ENCODE peak calls at places on chromosomes 16 and 17, in six cellular contexts. J is stomach, A is A549, F is uterus, N is tibial nerve, T is adrenal gland. W is an unnamed sample.

GRCh38 chr17:50905460-50905803 is 39.3 kb upstream of the TOB1 start:
- DNase-seq in J (peak), A (no peak), F (no peak), N (no peak), T (no peak), W (peak)

GRCh38 chr17:81392909-81393654 is 2.2 kb upstream of the BAHCC1 start:
- DNase-seq in J (no peak), A (no peak), F (no peak), N (no peak), T (no peak), W (no peak)

GRCh38 chr17:77419547-77420475 is 279.0 kb downstream of the SEC14L1 start:
- DNase-seq in J (no peak), A (no peak), F (no peak), N (no peak), T (no peak), W (no peak)

GRCh38 chr16:70737377-70738082 is 51.7 kb upstream of the MTSS2 start:
- DNase-seq in J (peak), A (no peak), F (peak), N (peak), T (peak), W (no peak)

GRCh38 chr17:82468692-82469091 is 10.2 kb downstream of the NARF start:
- DNase-seq in J (no peak), A (no peak), F (no peak), N (no peak), T (no peak), W (no peak)

GRCh38 chr16:79186196-79186595 is 414.3 kb downstream of the MAF start:
- DNase-seq in J (no peak), A (no peak), F (no peak), N (no peak), T (no peak), W (no peak)

GRCh38 chr16:78563905-78564304 is 464.5 kb downstream of the WWOX start:
- DNase-seq in J (no peak), A (no peak), F (no peak), N (no peak), T (no peak), W (peak)

GRCh38 chr17:80726558-80727408 is 182.1 kb downstream of the RPTOR start:
- DNase-seq in J (no peak), A (no peak), F (no peak), N (no peak), T (no peak), W (no peak)

GRCh38 chr17:74768069-74768762 is 7.9 kb downstream of the NAT9 start:
- DNase-seq in J (peak), A (no peak), F (no peak), N (no peak), T (peak), W (peak)

DNA sequence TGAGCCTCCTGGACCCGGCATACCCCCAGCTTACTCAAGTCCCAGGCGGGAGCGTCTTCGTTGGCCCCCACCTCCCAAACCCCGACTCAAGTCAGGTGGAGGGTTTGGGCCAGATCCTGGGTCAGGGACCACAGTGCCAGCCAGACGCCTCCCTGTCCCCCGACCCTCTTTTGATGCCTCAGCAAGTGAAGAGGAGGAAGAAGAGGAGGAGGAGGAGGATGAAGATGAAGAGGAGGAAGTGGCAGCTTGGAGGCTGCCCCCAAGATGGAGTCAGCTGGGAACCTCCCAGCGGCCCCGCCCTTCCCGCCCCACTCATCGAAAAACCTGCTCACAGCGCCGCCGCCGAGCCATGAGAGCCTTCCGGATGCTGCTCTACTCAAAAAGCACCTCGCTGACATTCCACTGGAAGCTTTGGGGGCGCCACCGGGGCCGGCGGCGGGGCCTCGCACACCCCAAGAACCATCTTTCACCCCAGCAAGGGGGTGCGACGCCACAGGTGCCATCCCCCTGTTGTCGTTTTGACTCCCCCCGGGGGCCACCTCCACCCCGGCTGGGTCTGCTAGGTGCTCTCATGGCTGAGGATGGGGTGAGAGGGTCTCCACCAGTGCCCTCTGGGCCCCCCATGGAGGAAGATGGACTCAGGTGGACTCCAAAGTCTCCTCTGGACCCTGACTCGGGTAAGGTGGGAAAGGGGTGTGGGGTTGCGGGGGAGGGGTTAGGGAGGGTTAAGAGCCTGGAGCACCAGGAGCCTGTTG is 1.6 kb downstream of the SENP3 start:
- DNase-seq in J (no peak), A (no peak), F (no peak), N (no peak), T (no peak), W (no peak)
- TF ChIP-seq POLR2A in J (no peak), A (no peak), F (no peak), N (no peak), T (no peak), W (no peak)

DNA sequence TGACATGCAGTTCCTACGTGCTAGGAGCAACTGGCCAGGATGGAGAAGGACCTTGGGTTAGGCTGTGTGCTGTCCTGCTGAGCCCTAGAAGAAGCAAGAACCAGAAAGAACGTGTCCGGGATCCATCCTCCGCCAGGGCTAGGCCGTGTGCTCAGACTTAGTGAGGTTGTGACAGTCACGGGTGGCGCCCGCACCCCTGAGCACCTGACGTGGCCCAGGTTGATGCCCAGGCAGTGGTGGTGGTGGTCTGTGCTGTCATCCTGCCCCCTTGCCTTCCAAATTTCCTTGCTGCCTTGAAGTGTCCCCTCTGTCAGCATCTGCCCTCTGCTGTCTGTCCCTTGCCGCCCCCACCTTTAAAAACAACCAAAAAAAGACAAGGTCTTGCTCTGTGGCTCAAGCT is 4.2 kb upstream of the GSE1 start:
- DNase-seq in J (no peak), A (no peak), F (no peak), N (no peak), T (no peak), W (peak)
- H3K27ac ChIP-seq in J (no peak), A (no peak), F (no peak), N (no peak), T (no peak), W (no peak)

GRCh38 chr16:88714420-88715302 is 8.4 kb downstream of the CTU2 start:
- DNase-seq in J (no peak), A (no peak), F (no peak), N (no peak), T (no peak), W (no peak)

GRCh38 chr16:88716601-88717001 is 10.3 kb downstream of the CTU2 start:
- DNase-seq in J (no peak), A (no peak), F (no peak), N (no peak), T (no peak), W (no peak)

GRCh38 chr16:88716201-88716600 is 9.9 kb downstream of the CTU2 start:
- DNase-seq in J (no peak), A (no peak), F (no peak), N (no peak), T (no peak), W (no peak)

GRCh38 chr16:88713568-88714419 is 7.5 kb downstream of the CTU2 start:
- DNase-seq in J (peak), A (no peak), F (no peak), N (no peak), T (no peak), W (no peak)

DNA sequence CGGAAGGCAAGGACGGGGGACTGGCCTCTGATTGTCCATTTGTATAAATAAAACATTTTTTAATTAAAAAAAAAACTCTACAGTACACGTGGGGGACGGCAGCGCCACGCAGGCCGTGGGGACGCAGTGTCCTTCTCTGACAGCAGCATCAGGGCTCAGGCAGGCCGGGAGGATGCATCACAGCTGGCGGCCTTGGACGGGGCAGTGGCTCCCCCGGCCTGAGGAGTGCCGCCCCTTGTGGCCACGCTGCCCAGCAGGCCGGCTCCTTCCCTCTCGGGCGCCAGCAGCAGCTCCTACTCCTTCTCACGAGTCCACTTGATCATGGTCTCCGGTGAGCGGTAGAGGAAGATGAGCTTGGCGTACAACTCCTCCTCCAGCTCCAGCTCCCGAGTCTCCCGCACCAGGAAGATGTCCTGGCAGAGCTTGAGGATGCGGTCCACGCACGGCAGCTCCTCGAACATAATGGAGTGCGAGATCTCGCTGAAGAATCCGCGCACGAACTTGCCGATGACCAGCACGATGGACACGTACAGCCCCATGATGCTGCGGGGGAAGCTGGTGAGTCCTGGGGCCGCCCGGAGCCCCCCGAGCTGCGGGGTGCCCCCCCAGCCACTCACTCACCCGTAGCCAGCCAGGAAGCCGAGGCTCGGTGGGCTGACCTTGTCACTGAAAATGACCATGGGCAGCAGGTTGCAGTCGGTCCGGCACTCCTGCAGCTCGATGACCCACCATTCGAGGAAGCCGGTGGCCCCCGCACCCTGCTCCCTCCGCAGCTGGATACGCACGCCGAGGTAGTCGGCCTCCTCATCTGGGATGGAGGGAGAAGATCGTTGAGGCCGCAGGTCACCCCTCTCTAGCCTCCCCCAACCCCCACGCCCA is 9.2 kb downstream of the CTU2 start:
- DNase-seq in J (no peak), A (no peak), F (no peak), N (no peak), T (no peak), W (no peak)
- TF ChIP-seq POLR2A in J (no peak), A (no peak), F (no peak), N (no peak), T (no peak), W (no peak)

GRCh38 chr17:46046957-46047356 is 47.9 kb downstream of the STH start:
- DNase-seq in J (no peak), A (no peak), F (no peak), N (no peak), T (no peak), W (no peak)

GRCh38 chr17:46043606-46044005 is 44.6 kb downstream of the STH start:
- DNase-seq in J (no peak), A (no peak), F (no peak), N (no peak), T (no peak), W (no peak)

GRCh38 chr17:46045639-46046038 is 46.6 kb downstream of the STH start:
- DNase-seq in J (no peak), A (no peak), F (no peak), N (no peak), T (no peak), W (no peak)

GRCh38 chr17:46044286-46044928 is 45.4 kb downstream of the STH start:
- DNase-seq in J (peak), A (peak), F (peak), N (peak), T (peak), W (peak)

GRCh38 chr17:46044989-46045388 is 45.9 kb downstream of the STH start:
- DNase-seq in J (no peak), A (no peak), F (no peak), N (no peak), T (no peak), W (no peak)
- H3K27ac ChIP-seq in J (no peak), A (no peak), F (peak), N (no peak), T (no peak), W (peak)

DNA sequence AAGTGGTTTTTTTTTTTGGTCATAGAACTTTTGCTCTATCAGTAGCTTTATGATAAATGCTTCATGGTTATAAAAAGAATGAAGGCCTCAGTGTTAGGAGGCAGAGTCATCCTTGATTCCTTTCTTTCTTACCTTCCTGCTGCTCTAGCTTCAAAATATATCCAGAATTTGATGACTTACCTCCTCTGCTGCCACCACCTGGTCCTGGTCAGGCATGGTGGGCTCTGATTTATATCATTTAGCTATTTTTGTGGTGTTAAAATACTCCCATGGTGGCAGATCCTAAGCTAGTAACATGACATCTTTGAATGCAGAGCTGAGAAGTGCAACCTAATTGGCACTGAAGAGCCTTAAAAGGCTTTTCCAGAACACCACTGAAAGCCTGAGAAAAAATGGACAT is 508.8 kb upstream of the CDH8 start:
- DNase-seq in J (no peak), A (no peak), F (no peak), N (no peak), T (no peak), W (no peak)
- TF ChIP-seq POLR2A in J (no peak), A (no peak), F (no peak), N (no peak), T (no peak), W (no peak)

GRCh38 chr17:38395090-38395489 is 33.2 kb upstream of the ARHGAP23 start:
- DNase-seq in J (no peak), A (no peak), F (no peak), N (no peak), T (no peak), W (no peak)
- H3K27ac ChIP-seq in J (no peak), A (no peak), F (no peak), N (no peak), T (no peak), W (no peak)

GRCh38 chr17:35130392-35130791 is 9.0 kb downstream of the FNDC8 start:
- DNase-seq in J (no peak), A (no peak), F (no peak), N (no peak), T (no peak), W (no peak)
- TF ChIP-seq POLR2A in J (no peak), A (no peak), F (no peak), N (no peak), T (no peak), W (no peak)

GRCh38 chr17:7486181-7486580 is 2.0 kb downstream of the POLR2A start:
- DNase-seq in J (no peak), A (no peak), F (no peak), N (no peak), T (no peak), W (no peak)
- H3K27ac ChIP-seq in J (peak), A (peak), F (peak), N (peak), T (no peak), W (no peak)

DNA sequence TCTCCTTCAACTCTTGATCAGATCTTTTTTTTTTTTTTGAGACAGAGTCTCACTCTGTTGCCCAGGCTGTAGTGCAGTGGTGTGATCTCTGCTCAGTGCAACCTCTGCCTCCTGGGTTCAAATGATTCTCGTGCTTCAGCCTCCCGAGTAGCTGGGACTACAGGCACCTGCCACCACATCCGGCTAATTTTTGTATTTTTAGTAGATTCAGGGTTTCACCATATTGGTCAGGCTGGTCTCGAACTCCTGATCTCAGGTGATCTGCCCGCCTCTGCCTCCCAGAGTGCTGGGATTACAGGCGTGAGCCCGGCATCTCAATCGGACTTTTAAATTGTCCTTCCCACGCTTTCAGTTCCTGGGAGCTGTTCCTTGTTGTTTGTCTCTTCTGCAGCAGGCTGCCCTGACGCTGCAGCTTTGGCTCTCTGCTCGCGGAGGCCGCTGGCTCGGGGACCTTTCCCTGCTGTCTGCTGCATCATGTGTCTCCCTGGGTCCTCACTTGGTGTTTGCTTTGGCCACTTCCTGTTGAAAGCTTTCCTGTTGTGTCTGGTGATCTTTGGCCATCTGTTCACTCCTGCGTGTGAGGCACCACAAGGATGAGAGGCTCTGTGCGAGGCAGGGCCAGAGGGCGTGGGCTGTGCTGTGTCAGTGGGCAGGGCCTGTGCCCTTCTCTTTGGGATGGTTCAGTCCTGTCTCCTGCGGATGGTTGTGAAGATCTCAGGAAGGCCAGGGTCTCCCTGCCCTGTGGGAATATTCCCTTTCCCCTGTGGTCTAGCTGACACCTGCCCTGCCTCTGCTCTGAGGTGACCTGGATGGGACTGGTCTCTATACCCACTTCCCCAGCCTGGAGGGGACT is 18.4 kb upstream of the CAPN15 start:
- DNase-seq in J (no peak), A (no peak), F (no peak), N (peak), T (no peak), W (no peak)
- TF ChIP-seq POLR2A in J (no peak), A (no peak), F (no peak), N (no peak), T (no peak), W (no peak)

GRCh38 chr16:88541831-88542230 is 28.4 kb upstream of the ZC3H18 start:
- DNase-seq in J (no peak), A (no peak), F (no peak), N (no peak), T (no peak), W (no peak)
- H3K27ac ChIP-seq in J (no peak), A (no peak), F (no peak), N (no peak), T (no peak), W (no peak)

W was measured in thyroid gland.